ENCODE peak calls at places on chromosome 1, in nine cellular contexts. K is pons; Q is activated CD4-positive, alpha-beta T cell treated with anti-CD3 and anti-CD28 coated beads, Interleukin-2, amount 50 U/mL, for 4 hours; C is NCI-H345; J is nephron progenitor cell; U is stimulated activated CD8-positive, alpha-beta memory T cell treated with anti-CD3 and anti-CD28 coated beads, Interleukin-15, amount 100 ng/mL, for 4 hours; V is EL; T is GM12865; I is tibial artery. N is an unnamed sample.

GRCh38 chr1:160205974-160206369 is 788 bp downstream of the PEA15 start:
- DNase-seq in V (peak; percentile 80), I (peak; percentile 86), T (peak; percentile 64), C (no peak), K (peak; percentile 46), Q (peak; percentile 64), U (peak; percentile 40), J (no peak), N (peak; percentile 49)

GRCh38 chr1:192884241-192884640 is 75.4 kb downstream of the RGS2 start:
- DNase-seq in C (no peak), K (no peak), T (no peak), J (no peak), Q (no peak), I (no peak), U (no peak), V (no peak), N (no peak)

GRCh38 chr1:15538750-15539149 is 12.1 kb downstream of the DNAJC16 start:
- DNase-seq in Q (no peak), V (no peak), K (no peak), J (no peak), I (no peak), T (no peak), U (no peak), C (peak; percentile 49), N (no peak)

GRCh38 chr1:240491156-240491555 is 120.8 kb downstream of the GREM2 start:
- DNase-seq in I (no peak), K (no peak), V (peak; percentile 82), C (no peak), Q (no peak), T (no peak), J (no peak), U (no peak), N (no peak)

GRCh38 chr1:235105051-235106043 is 23.3 kb downstream of the TOMM20 start:
- DNase-seq in J (no peak), I (no peak), V (peak; percentile 31), T (peak; percentile 92), U (no peak), Q (no peak), K (no peak), C (no peak), N (no peak)

GRCh38 chr1:240320645-240321044 is 229.0 kb downstream of the FMN2 start:
- DNase-seq in C (no peak), Q (no peak), T (no peak), U (no peak), K (no peak), J (no peak), V (no peak), I (no peak), N (no peak)

GRCh38 chr1:89547563-89548485 is 23.2 kb downstream of the LRRC8B start:
- DNase-seq in T (peak; percentile 19), J (no peak), V (peak; percentile 20), U (no peak), Q (no peak), C (no peak), I (peak; percentile 66), K (no peak), N (no peak)

GRCh38 chr1:77925536-77925935 is 37.1 kb downstream of the NEXN start:
- DNase-seq in K (no peak), U (no peak), I (no peak), J (no peak), V (peak; percentile 21), T (no peak), Q (no peak), C (no peak), N (no peak)

GRCh38 chr1:221100196-221100950 is 221.1 kb downstream of the HLX start:
- DNase-seq in J (no peak), T (no peak), I (no peak), C (no peak), U (no peak), V (peak; percentile 87), Q (no peak), K (peak; percentile 38), N (no peak)

GRCh38 chr1:215567491-215568286 is 585 bp downstream of the KCTD3 start:
- DNase-seq in U (peak; percentile 0), C (peak; percentile 61), J (peak; percentile 67), K (peak; percentile 80), T (peak; percentile 65), I (peak; percentile 68), V (peak; percentile 74), Q (peak; percentile 23), N (peak; percentile 73)

GRCh38 chr1:235078927-235079381 is 49.7 kb downstream of the TOMM20 start:
- DNase-seq in U (no peak), C (no peak), J (no peak), Q (no peak), I (no peak), T (peak; percentile 53), V (peak; percentile 45), K (no peak), N (no peak)

GRCh38 chr1:198234511-198235251 is 77.9 kb downstream of the NEK7 start:
- DNase-seq in K (peak; percentile 11), U (no peak), V (peak; percentile 56), I (no peak), C (no peak), T (no peak), Q (no peak), J (no peak), N (peak; percentile 11)

GRCh38 chr1:119987689-119988088 is 81.8 kb downstream of the NOTCH2 start:
- DNase-seq in Q (no peak), C (no peak), U (no peak), J (no peak), K (no peak), I (no peak), V (no peak), T (peak; percentile 43), N (no peak)

GRCh38 chr1:37926061-37926924 is 20.6 kb downstream of the INPP5B start:
- DNase-seq in J (no peak), T (peak; percentile 86), Q (no peak), I (no peak), K (no peak), V (no peak), C (no peak), U (no peak), N (no peak)

GRCh38 chr1:37721565-37721964 is 29.2 kb downstream of the CDCA8 start:
- DNase-seq in U (no peak), T (no peak), C (no peak), I (no peak), Q (no peak), V (no peak), K (peak; percentile 7), J (no peak), N (peak; percentile 30)

GRCh38 chr1:201457508-201457960 is 11.5 kb downstream of the PHLDA3 start:
- DNase-seq in K (no peak), V (no peak), Q (no peak), J (no peak), T (no peak), C (no peak), U (no peak), I (no peak), N (no peak)

GRCh38 chr1:35266306-35266705 is 2.2 kb upstream of the ZMYM4 start:
- DNase-seq in T (no peak), Q (no peak), C (no peak), V (no peak), I (no peak), U (no peak), K (no peak), J (no peak), N (no peak)

GRCh38 chr1:92315766-92316413 is 17.0 kb downstream of the RPAP2 start:
- DNase-seq in I (no peak), U (peak; percentile 9), T (no peak), C (no peak), Q (no peak), K (no peak), J (no peak), V (no peak), N (no peak)

GRCh38 chr1:231937013-231937754 is 310.6 kb downstream of the DISC1 start:
- DNase-seq in C (no peak), I (no peak), T (no peak), J (peak; percentile 12), V (no peak), U (no peak), Q (no peak), K (no peak), N (no peak)

GRCh38 chr1:13911697-13912619 is 212.0 kb downstream of the PRDM2 start:
- DNase-seq in C (no peak), I (no peak), Q (no peak), T (peak; percentile 54), J (no peak), K (no peak), U (no peak), V (no peak), N (no peak)

GRCh38 chr1:3746784-3747521 is 5.3 kb upstream of the CCDC27 start:
- DNase-seq in V (peak; percentile 73), T (peak; percentile 84), I (peak; percentile 92), J (peak; percentile 94), Q (peak; percentile 84), C (peak; percentile 94), U (peak; percentile 66), K (peak; percentile 80), N (peak; percentile 90)

GRCh38 chr1:72442251-72442650 is 159.9 kb upstream of the NEGR1 start:
- DNase-seq in J (no peak), C (no peak), V (peak; percentile 41), I (no peak), Q (no peak), U (no peak), K (no peak), T (no peak), N (no peak)